ENCODE peak calls at places on chromosomes 7 and 10, in ten cellular contexts. D is activated CD8-positive, alpha-beta T cell treated with anti-CD3 and anti-CD28 coated beads for 36 hours; H is GM10248; M is cardiac muscle cell; X is natural killer cell; J is foreskin fibroblast; A is OCI-LY7; O is heart left ventricle; U is PC-3; V is endodermal cell. I is an unnamed sample.
A peak's percentile ranks its signal among the peaks of the same experiment; 100 is the strongest.

GRCh38 chr10:122495406-122496340 is 34.3 kb downstream of the HTRA1 start:
- DNase-seq in M (peak; percentile 82), U (no peak), J (no peak), X (no peak), V (peak; percentile 92), O (no peak), A (no peak), D (peak; percentile 26), H (no peak), I (no peak)

GRCh38 chr10:14244801-14245211 is 85.9 kb downstream of the FRMD4A start:
- DNase-seq in O (no peak), D (no peak), H (no peak), X (no peak), M (peak; percentile 40), A (no peak), V (no peak), U (peak; percentile 29), J (peak; percentile 6), I (no peak)

GRCh38 chr10:53622201-53622600 is 849.6 kb upstream of the MBL2 start:
- DNase-seq in J (no peak), A (no peak), H (no peak), D (no peak), M (no peak), V (no peak), X (no peak), U (no peak), O (no peak), I (no peak)

GRCh38 chr10:123913688-123914268 is 22.2 kb upstream of the CPXM2 start:
- DNase-seq in A (peak; percentile 22), X (no peak), D (no peak), O (no peak), U (no peak), H (no peak), M (peak; percentile 57), J (no peak), V (no peak), I (no peak)

GRCh38 chr7:132406039-132406438 is 170.2 kb downstream of the PLXNA4 start:
- DNase-seq in V (no peak), M (no peak), D (no peak), X (no peak), J (peak; percentile 32), A (no peak), H (no peak), O (no peak), U (no peak), I (no peak)

GRCh38 chr10:101956105-101956504 is 99.9 kb downstream of the ARMH3 start:
- DNase-seq in J (no peak), H (no peak), M (no peak), U (no peak), X (no peak), V (no peak), A (no peak), D (no peak), O (no peak), I (no peak)

GRCh38 chr7:53518319-53518718 is 482.9 kb downstream of the POM121L12 start:
- DNase-seq in V (no peak), D (no peak), U (no peak), M (no peak), X (no peak), O (no peak), J (no peak), A (no peak), H (no peak), I (no peak)

GRCh38 chr10:97520978-97521761 is 22.4 kb downstream of the UBTD1 start:
- DNase-seq in X (no peak), J (no peak), M (no peak), A (no peak), V (peak; percentile 83), H (no peak), U (no peak), O (no peak), D (no peak), I (no peak)

GRCh38 chr7:142792593-142792992 is 21.8 kb downstream of the PRSS2 start:
- DNase-seq in M (no peak), V (no peak), O (no peak), D (no peak), H (no peak), J (no peak), A (no peak), X (no peak), U (no peak), I (no peak)

GRCh38 chr7:114269714-114270113 is 144.9 kb upstream of the FOXP2 start:
- DNase-seq in X (no peak), U (no peak), J (no peak), D (no peak), M (no peak), O (no peak), A (no peak), V (no peak), H (no peak), I (no peak)

GRCh38 chr7:100572281-100572948 is 1.3 kb downstream of the SAP25 start:
- DNase-seq in J (no peak), H (no peak), M (no peak), O (peak; percentile 52), V (peak; percentile 64), D (no peak), X (no peak), A (no peak), U (no peak), I (no peak)
- TF ChIP-seq CTCF in J (no peak), H (no peak), M (no peak), O (no peak), V (peak; percentile 32), D (no peak), X (no peak), A (no peak), U (no peak), I (no peak)

GRCh38 chr7:4790516-4790991 is 15.1 kb downstream of the AP5Z1 start:
- DNase-seq in A (no peak), U (no peak), V (peak; percentile 39), M (no peak), O (peak; percentile 51), J (no peak), D (no peak), X (no peak), H (no peak), I (no peak)

GRCh38 chr7:4790078-4790465 is 14.6 kb downstream of the AP5Z1 start:
- DNase-seq in H (no peak), X (no peak), A (no peak), V (peak; percentile 46), U (no peak), J (no peak), M (no peak), D (no peak), O (no peak), I (no peak)

GRCh38 chr7:4791101-4791737 is 15.8 kb downstream of the AP5Z1 start:
- DNase-seq in A (no peak), V (peak; percentile 41), U (no peak), O (peak; percentile 54), D (no peak), H (no peak), J (no peak), X (no peak), M (no peak), I (no peak)

GRCh38 chr7:4792537-4793126 is 17.2 kb downstream of the AP5Z1 start:
- DNase-seq in H (no peak), X (no peak), D (peak; percentile 27), O (no peak), J (peak; percentile 19), U (no peak), V (peak; percentile 75), M (peak; percentile 37), A (no peak), I (no peak)

GRCh38 chr7:4791738-4792536 is 16.5 kb downstream of the AP5Z1 start:
- DNase-seq in H (peak; percentile 89), M (peak; percentile 64), J (peak; percentile 39), X (peak; percentile 80), A (peak; percentile 37), O (peak; percentile 84), V (peak; percentile 96), U (no peak), D (peak; percentile 82), I (no peak)
- TF ChIP-seq CTCF in H (peak; percentile 74), M (peak; percentile 63), J (peak; percentile 56), X (peak; percentile 76), A (peak; percentile 59), O (peak; percentile 85), V (peak; percentile 87), U (peak; percentile 48), D (peak; percentile 80), I (peak; percentile 94)

DNA sequence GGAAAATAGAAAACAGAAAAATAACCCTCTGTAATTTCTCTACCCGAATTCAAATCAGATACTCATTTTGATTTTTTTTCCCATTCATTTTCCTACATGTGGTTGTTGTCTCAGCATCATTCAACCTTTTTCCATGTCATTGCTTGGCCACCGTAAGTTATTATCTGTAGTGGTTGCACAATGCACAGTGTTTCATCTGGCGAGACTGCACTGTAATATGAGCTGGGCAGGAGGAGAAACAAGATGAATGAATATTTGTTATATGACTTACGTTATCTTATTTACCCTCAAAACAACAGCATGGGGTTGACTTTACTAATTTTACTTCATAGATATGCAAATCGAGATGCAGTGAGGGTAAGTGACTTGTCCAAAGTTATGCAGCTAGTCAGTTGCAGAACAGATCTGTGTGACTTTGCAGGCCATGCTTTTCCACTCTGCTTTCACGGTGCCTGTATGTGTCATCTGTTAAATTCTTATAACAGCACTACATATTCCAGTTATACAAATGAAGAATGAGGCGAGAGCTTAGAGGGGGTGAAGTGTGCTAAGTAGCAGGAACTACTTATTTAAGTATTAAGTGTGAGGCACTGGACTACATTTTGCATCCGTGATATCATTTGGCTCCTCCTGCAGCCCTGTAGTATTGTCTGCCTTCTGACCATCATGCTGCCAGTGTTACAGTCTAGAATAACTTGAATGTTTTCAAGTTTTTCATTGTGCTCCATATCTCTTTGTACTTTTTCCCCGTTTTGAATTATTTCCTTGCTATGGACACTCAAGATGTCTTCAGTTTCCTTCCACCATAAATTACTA is 56.7 kb downstream of the ZMYND11 start:
- DNase-seq in U (peak; percentile 7), X (no peak), D (no peak), A (no peak), H (no peak), O (no peak), M (peak; percentile 82), J (peak; percentile 80), V (no peak), I (no peak)
- TF ChIP-seq CTCF in U (no peak), X (no peak), D (no peak), A (no peak), H (no peak), O (no peak), M (no peak), J (no peak), V (no peak), I (no peak)

GRCh38 chr10:29555746-29556481 is 78.9 kb downstream of the SVIL start:
- DNase-seq in J (peak; percentile 74), A (no peak), H (no peak), D (no peak), V (no peak), M (peak; percentile 67), O (no peak), X (no peak), U (peak; percentile 76), I (no peak)

GRCh38 chr10:29553732-29554260 is 81.0 kb downstream of the SVIL start:
- DNase-seq in J (no peak), A (no peak), D (no peak), U (no peak), H (no peak), V (no peak), X (no peak), M (no peak), O (no peak), I (no peak)

GRCh38 chr10:29555091-29555745 is 79.6 kb downstream of the SVIL start:
- DNase-seq in V (no peak), O (no peak), A (no peak), J (no peak), M (no peak), X (no peak), H (no peak), U (peak; percentile 36), D (peak; percentile 40), I (peak; percentile 54)

GRCh38 chr10:29557665-29558064 is 77.1 kb downstream of the SVIL start:
- DNase-seq in H (no peak), A (no peak), M (no peak), U (no peak), D (no peak), J (no peak), O (no peak), X (no peak), V (no peak), I (no peak)

GRCh38 chr10:29554660-29555059 is 80.1 kb downstream of the SVIL start:
- DNase-seq in H (no peak), X (no peak), U (peak; percentile 17), J (peak; percentile 26), M (peak; percentile 23), D (peak; percentile 27), A (no peak), V (no peak), O (no peak), I (peak; percentile 52)
- TF ChIP-seq CTCF in H (no peak), X (no peak), U (no peak), J (no peak), M (peak; percentile 8), D (no peak), A (no peak), V (peak; percentile 27), O (no peak), I (peak; percentile 18)